ENCODE peak calls at places on chromosomes 1 and 21, in six cellular contexts. X, D, L, Y, R and F are unnamed samples.

GRCh38 chr1:27666791-27667254 is 5.2 kb downstream of the IFI6 start:
- DNase-seq in X (peak; percentile 84), D (no peak), L (no peak), Y (no peak), R (no peak), F (no peak)

GRCh38 chr21:40563845-40564717 is 282.9 kb downstream of the DSCAM start:
- DNase-seq in X (no peak), D (no peak), L (no peak), Y (no peak), R (no peak), F (no peak)

GRCh38 chr21:41361786-41362604 is at the start of gene MX2:
- DNase-seq in X (no peak), D (peak; percentile 35), L (peak; percentile 44), Y (no peak), R (peak; percentile 91), F (peak; percentile 42)

GRCh38 chr1:96365076-96365475 is 356.5 kb upstream of the PTBP2 start:
- DNase-seq in X (no peak), D (no peak), L (no peak), Y (no peak), R (no peak), F (no peak)

GRCh38 chr1:233045591-233045990 is 95.2 kb downstream of the NTPCR start:
- DNase-seq in X (no peak), D (no peak), L (no peak), Y (no peak), R (no peak), F (no peak)

GRCh38 chr1:240650877-240651276 is 38.9 kb upstream of the GREM2 start:
- DNase-seq in X (no peak), D (no peak), L (no peak), Y (no peak), R (no peak), F (no peak)

GRCh38 chr1:230274254-230274653 is 151.9 kb downstream of the PGBD5 start:
- DNase-seq in X (no peak), D (no peak), L (no peak), Y (no peak), R (no peak), F (no peak)

GRCh38 chr1:234881893-234882771 is 246.5 kb downstream of the TOMM20 start:
- DNase-seq in X (no peak), D (no peak), L (peak; percentile 36), Y (no peak), R (peak; percentile 83), F (peak; percentile 36)

GRCh38 chr1:58941471-58942289 is 157.8 kb upstream of the JUN start:
- DNase-seq in X (no peak), D (peak; percentile 36), L (no peak), Y (no peak), R (no peak), F (no peak)

GRCh38 chr1:17591814-17592430 is 52.4 kb downstream of the ARHGEF10L start:
- DNase-seq in X (no peak), D (peak; percentile 94), L (no peak), Y (no peak), R (no peak), F (no peak)

GRCh38 chr1:245195398-245195797 is 40.6 kb downstream of the KIF26B start:
- DNase-seq in X (no peak), D (no peak), L (no peak), Y (no peak), R (no peak), F (no peak)

GRCh38 chr1:183230403-183230802 is 44.3 kb downstream of the LAMC2 start:
- DNase-seq in X (no peak), D (no peak), L (no peak), Y (no peak), R (no peak), F (no peak)

GRCh38 chr1:245469734-245470133 is 314.9 kb downstream of the KIF26B start:
- DNase-seq in X (no peak), D (no peak), L (no peak), Y (no peak), R (no peak), F (no peak)

GRCh38 chr1:221487781-221488520 is 253.9 kb downstream of the DUSP10 start:
- DNase-seq in X (no peak), D (no peak), L (no peak), Y (no peak), R (no peak), F (no peak)

GRCh38 chr1:236070753-236071152 is 5.9 kb upstream of the NID1 start:
- DNase-seq in X (no peak), D (no peak), L (no peak), Y (no peak), R (no peak), F (no peak)

GRCh38 chr1:151346082-151346768 is 827 bp downstream of the RFX5 start:
- DNase-seq in X (no peak), D (no peak), L (no peak), Y (no peak), R (no peak), F (no peak)

GRCh38 chr1:116910379-116911165 is 856 bp downstream of the PTGFRN start:
- DNase-seq in X (peak; percentile 77), D (peak; percentile 25), L (peak; percentile 32), Y (no peak), R (no peak), F (peak; percentile 28)

GRCh38 chr1:15303912-15304311 is 56.9 kb downstream of the FHAD1 start:
- DNase-seq in X (no peak), D (no peak), L (no peak), Y (no peak), R (no peak), F (no peak)

GRCh38 chr1:161192476-161193465 is 6.1 kb downstream of the ADAMTS4 start:
- DNase-seq in X (peak; percentile 79), D (peak; percentile 72), L (peak; percentile 77), Y (no peak), R (no peak), F (peak; percentile 71)

GRCh38 chr1:30324251-30325084 is 398.9 kb downstream of the MATN1 start:
- DNase-seq in X (no peak), D (no peak), L (no peak), Y (no peak), R (no peak), F (no peak)

GRCh38 chr1:182601416-182601786 is 2.8 kb downstream of the RGS16 start:
- DNase-seq in X (peak; percentile 70), D (peak; percentile 75), L (peak; percentile 54), Y (no peak), R (peak; percentile 64), F (no peak)

GRCh38 chr1:99808391-99809115 is 41.6 kb upstream of the AGL start:
- DNase-seq in X (peak; percentile 74), D (peak; percentile 81), L (peak; percentile 25), Y (peak; percentile 9), R (peak; percentile 79), F (peak; percentile 25)

GRCh38 chr1:225026701-225027100 is 97.2 kb downstream of the DNAH14 start:
- DNase-seq in X (no peak), D (no peak), L (no peak), Y (no peak), R (no peak), F (no peak)

GRCh38 chr1:241473026-241473425 is 46.5 kb downstream of the FH start:
- DNase-seq in X (no peak), D (no peak), L (no peak), Y (no peak), R (no peak), F (no peak)

GRCh38 chr1:192809286-192810252 is 730 bp downstream of the RGS2 start:
- DNase-seq in X (peak; percentile 14), D (no peak), L (no peak), Y (no peak), R (no peak), F (no peak)

GRCh38 chr1:46802901-46803574 is 4.2 kb downstream of the CYP4B1 start:
- DNase-seq in X (no peak), D (no peak), L (no peak), Y (no peak), R (no peak), F (no peak)

GRCh38 chr1:68083686-68084085 is 33.3 kb upstream of the DIRAS3 start:
- DNase-seq in X (no peak), D (no peak), L (no peak), Y (no peak), R (no peak), F (no peak)

GRCh38 chr1:205587576-205587975 is 44.2 kb downstream of the ELK4 start:
- DNase-seq in X (no peak), D (no peak), L (no peak), Y (no peak), R (no peak), F (no peak)

GRCh38 chr1:60875139-60875538 is 207.2 kb upstream of the NFIA start:
- DNase-seq in X (no peak), D (no peak), L (no peak), Y (no peak), R (no peak), F (no peak)

GRCh38 chr1:24980836-24981631 is 51.0 kb upstream of the RUNX3 start:
- DNase-seq in X (no peak), D (no peak), L (no peak), Y (no peak), R (no peak), F (no peak)

GRCh38 chr1:239870194-239870593 is 221.5 kb upstream of the FMN2 start:
- DNase-seq in X (no peak), D (no peak), L (no peak), Y (no peak), R (no peak), F (no peak)

DNA sequence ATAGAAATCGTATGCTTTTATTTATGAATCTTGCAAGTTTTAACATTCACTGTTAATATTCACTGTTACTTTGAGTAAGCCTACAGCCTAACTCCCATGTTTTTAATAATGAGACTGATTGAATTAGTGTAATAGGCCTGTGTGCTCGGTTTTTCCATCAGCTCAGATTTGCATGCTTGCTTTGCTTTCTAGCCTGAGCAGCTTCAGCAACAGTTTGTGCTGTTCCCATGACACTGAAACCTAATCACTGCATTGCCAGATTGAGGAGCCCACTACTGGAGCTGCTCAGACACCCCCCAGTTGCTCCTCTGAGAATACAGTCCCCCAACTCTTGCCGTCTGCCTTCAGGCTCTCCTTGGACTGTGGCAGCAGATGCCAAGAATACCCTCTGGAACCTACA is 695.4 kb downstream of the BRINP3 start:
- DNase-seq in X (no peak), D (no peak), L (no peak), Y (no peak), R (no peak), F (no peak)
- TF ChIP-seq TAF1 in X (no peak), D (no peak), L (no peak), Y (no peak), R (no peak), F (no peak)

GRCh38 chr1:168178638-168179410 is at the start of gene TIPRL:
- DNase-seq in X (peak; percentile 96), D (peak; percentile 95), L (peak; percentile 80), Y (peak; percentile 95), R (peak; percentile 89), F (peak; percentile 72)
- TF ChIP-seq POLR2A in X (peak; percentile 96), D (peak; percentile 70), L (peak; percentile 62), Y (no peak), R (peak; percentile 90), F (peak; percentile 77)

DNA sequence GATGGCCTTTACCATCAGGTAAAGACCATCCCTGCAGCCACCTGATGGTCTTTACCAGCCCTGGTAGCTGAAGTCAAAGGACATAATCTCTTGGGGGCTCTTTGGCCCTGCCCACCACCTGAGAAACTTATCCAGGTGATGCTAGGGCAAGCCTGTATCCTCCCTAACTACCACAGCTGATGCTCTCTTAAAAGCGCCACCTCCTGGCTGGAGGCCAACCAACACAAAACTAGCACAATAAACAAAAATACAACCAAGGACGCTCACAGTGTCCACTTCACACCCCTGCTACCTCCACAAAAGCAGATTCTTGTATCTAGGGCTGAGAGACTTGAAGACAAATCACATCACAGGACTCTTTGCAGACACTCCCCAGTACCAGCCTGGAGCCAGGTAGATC is 357.1 kb upstream of the POU3F1 start:
- DNase-seq in X (no peak), D (no peak), L (no peak), Y (no peak), R (no peak), F (no peak)
- TF ChIP-seq TAF1 in X (no peak), D (no peak), L (no peak), Y (no peak), R (no peak), F (no peak)

GRCh38 chr1:223845810-223846667 is at the start of gene TP53BP2:
- DNase-seq in X (peak; percentile 98), D (peak; percentile 76), L (peak; percentile 61), Y (peak; percentile 65), R (no peak), F (peak; percentile 67)
- TF ChIP-seq POLR2A in X (peak; percentile 89), D (peak; percentile 73), L (peak; percentile 77), Y (peak; percentile 50), R (peak; percentile 75), F (no peak)